ENCODE peak calls at places on chromosomes 5 and 9, in five cellular contexts. X, A, H, E and O are unnamed samples.
A peak's percentile ranks its signal among the peaks of the same experiment; 100 is the strongest.

GRCh38 chr5:89930591-89931383 is 478.8 kb downstream of the CETN3 start:
- DNase-seq in X (no peak), A (no peak), H (peak; percentile 74), E (no peak), O (no peak)

GRCh38 chr5:142301487-142302035 is 23.3 kb downstream of the SPRY4 start:
- DNase-seq in X (no peak), A (no peak), H (no peak), E (peak; percentile 86), O (no peak)

GRCh38 chr9:131436386-131436785 is 42.5 kb downstream of the PRRC2B start:
- DNase-seq in X (no peak), A (no peak), H (no peak), E (no peak), O (no peak)

GRCh38 chr9:27261517-27262211 is 35.3 kb downstream of the EQTN start:
- DNase-seq in X (peak; percentile 60), A (no peak), H (no peak), E (no peak), O (no peak)

GRCh38 chr9:12640021-12640587 is 53.1 kb upstream of the TYRP1 start:
- DNase-seq in X (no peak), A (no peak), H (no peak), E (no peak), O (no peak)

GRCh38 chr5:67050635-67051034 is 146.0 kb downstream of the CD180 start:
- DNase-seq in X (no peak), A (no peak), H (no peak), E (no peak), O (no peak)

GRCh38 chr5:59357421-59357977 is 536.0 kb downstream of the PDE4D start:
- DNase-seq in X (peak; percentile 8), A (peak; percentile 53), H (no peak), E (no peak), O (no peak)

GRCh38 chr9:131959887-131960286 is 119.8 kb downstream of the MED27 start:
- DNase-seq in X (no peak), A (no peak), H (no peak), E (no peak), O (no peak)

GRCh38 chr9:105243015-105243686 is 1.3 kb upstream of the SLC44A1 start:
- DNase-seq in X (no peak), A (no peak), H (no peak), E (no peak), O (no peak)

GRCh38 chr5:573206-573605 is 38.9 kb upstream of the CEP72 start:
- DNase-seq in X (no peak), A (no peak), H (no peak), E (no peak), O (no peak)

DNA sequence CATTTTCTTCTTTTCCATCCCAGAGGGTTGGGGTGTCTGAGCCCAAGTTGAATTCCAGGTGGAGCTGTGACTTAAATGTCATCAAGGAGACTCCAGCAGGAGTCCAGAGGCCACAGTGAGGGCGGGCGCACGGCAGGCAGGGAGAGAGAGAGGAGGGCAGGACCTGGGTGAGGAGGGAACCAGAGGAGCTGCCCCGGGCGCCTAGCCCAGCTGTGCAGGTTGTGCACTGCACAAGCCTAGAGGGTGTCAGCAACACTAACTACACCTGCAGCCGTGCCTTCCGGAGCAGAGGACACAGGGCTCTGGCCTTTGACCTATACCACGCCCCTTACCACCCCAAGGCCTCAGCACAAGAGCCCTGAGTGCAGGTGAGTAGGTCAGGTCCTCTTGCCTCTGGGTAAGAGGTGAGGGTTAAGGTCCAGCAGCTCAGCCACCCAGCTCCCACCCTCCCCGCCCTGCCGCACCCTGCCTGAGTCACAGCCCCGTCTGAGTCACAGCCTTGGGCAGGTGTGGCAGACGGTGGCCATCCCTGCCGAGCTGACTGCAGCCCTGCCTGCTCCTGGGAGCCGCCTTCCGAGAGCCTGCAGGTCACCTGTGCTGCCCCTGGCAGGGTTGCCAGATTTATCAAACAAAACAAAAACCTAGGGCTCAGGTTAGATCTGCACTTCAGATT is 6.4 kb upstream of the AGPAT2 start:
- DNase-seq in X (peak; percentile 91), A (peak; percentile 79), H (peak; percentile 33), E (peak; percentile 91), O (no peak)
- H3K4me3 ChIP-seq in X (no peak overlapping the region), A (no peak overlapping the region), H (no peak overlapping the region), E (no peak overlapping the region), O (no peak overlapping the region)

GRCh38 chr5:1963941-1964451 is 81.3 kb upstream of the IRX4 start:
- DNase-seq in X (no peak), A (no peak), H (no peak), E (peak; percentile 9), O (no peak)
- H3K4me1 ChIP-seq in X (no peaks in the 10 kb centered on the region), A (no peaks in the 10 kb centered on the region), H (no peaks in the 10 kb centered on the region), E (no peaks in the 10 kb centered on the region), O (no peaks in the 10 kb centered on the region)

DNA sequence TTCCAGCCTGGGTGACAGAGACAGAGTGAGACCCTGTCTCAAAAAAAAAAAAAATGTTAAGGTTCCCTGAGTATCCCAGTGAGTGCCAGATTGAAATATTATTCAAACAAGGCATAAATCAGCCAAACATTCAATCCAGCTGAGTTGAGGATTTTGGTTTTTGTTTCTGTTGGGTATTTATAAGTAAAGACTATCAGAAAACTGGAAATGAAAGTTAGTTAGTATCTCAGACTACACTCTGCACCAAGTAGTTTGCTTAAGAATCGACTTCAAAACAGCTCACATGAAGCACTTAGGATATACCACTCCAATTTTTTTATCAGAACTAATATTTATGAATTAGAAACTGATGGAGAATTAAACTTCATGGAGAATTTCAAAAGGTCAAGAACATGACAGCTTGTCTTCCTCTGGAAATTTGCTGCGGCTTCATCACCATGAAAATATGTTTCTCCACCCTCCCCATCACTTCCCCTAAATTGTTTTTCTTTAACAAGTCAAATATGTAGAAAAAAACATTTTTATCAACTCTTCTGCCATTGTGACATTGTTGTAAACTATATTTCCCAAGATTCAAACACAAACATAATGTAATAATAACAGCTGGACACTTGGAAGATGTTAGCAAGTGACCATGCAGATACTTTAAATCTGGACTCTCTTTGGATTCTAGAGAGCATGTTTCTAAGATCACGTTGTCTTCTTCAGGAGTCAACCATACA is 110.0 kb upstream of the PTGER4 start:
- DNase-seq in X (no peak), A (no peak), H (no peak), E (no peak), O (no peak)
- H3K4me3 ChIP-seq in X (no peak overlapping the region), A (no peak overlapping the region), H (no peak overlapping the region), E (no peak overlapping the region), O (no peak overlapping the region)

GRCh38 chr9:129460323-129461261 is 160.3 kb downstream of the C9orf50 start:
- DNase-seq in X (peak; percentile 99), A (peak; percentile 98), H (peak; percentile 41), E (peak; percentile 98), O (peak; percentile 93)
- H3K4me1 ChIP-seq in X (peaks cover 48% of the 10 kb centered on the region), A (peaks cover 47% of the 10 kb centered on the region), H (peaks cover 44% of the 10 kb centered on the region), E (peaks cover 20% of the 10 kb centered on the region), O (peaks cover 20% of the 10 kb centered on the region)

GRCh38 chr9:109769250-109769649 is 10.7 kb upstream of the PALM2AKAP2 start:
- DNase-seq in X (no peak), A (no peak), H (no peak), E (no peak), O (no peak)
- H3K4me3 ChIP-seq in X (no peak overlapping the region), A (no peak overlapping the region), H (no peak overlapping the region), E (no peak overlapping the region), O (no peak overlapping the region)

DNA sequence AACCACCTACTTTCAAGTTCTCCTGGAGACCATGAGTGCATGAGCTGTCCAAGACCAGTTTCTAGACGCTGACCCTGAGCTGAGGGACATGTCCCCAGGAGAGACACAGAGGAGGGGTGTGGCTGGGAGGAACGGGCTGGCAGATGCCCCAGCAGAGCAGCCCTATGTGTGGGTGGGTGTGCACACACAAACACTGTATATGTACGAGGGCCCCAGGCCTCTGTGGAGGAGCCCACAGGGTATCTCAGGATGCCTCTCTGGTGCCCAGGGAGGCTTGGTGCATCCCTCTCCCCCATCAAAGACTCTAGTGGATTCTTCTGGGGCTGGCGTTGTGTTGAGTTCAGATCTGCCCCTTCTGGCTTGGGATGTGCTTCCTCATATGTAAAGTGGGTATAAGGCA is 2.6 kb upstream of the NINJ1 start:
- DNase-seq in X (no peak), A (no peak), H (no peak), E (no peak), O (no peak)
- H3K4me1 ChIP-seq in X (peaks cover 39% of the 10 kb centered on the region), A (peaks cover 37% of the 10 kb centered on the region), H (peaks cover 21% of the 10 kb centered on the region), E (peaks cover 19% of the 10 kb centered on the region), O (peaks cover 25% of the 10 kb centered on the region)

DNA sequence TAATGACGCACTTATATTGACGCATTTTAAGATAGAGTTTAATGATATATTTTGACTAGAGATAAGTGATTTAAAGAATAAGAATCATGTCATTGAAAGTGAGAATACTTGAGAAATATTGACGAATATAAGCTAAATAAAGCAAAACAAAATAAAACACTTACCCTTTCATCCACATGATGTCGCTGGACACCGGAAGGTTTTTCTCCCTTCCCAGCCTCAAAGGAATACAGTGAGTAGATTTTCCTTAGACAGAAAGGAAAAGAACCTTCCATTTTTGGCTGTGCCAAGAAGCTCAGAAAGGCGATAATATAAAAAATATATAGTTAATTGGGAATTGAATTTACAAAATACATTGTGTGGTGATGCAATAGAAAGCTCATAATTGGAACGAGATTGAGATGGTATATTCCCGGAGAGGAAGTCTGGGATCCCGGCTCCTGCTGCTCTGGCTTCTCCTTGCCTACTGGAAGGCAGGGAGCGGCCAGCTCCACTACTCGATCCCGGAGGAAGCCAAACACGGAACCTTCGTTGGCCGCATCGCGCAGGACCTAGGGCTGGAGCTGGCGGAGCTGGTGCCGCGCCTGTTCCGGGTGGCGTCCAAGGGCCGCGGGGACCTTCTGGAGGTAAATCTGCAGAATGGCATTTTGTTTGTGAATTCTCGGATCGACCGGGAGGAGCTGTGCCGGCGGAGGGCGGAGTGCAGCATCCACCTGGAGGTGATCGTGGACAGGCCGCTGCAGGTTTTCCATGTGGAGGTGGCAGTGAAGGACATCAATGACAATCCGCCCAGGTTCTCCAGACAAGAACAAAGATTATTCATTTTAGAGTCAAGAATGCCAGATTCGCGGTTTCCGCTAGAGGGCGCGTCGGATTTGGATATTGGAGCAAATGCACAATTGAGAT is at the start of gene PCDHA5:
- DNase-seq in X (peak; percentile 25), A (no peak), H (no peak), E (no peak), O (no peak)
- H3K4me3 ChIP-seq in X (no peak within 1 kb of the TSS), A (peak within 1 kb of the TSS; percentile 16), H (no peak within 1 kb of the TSS), E (no peak within 1 kb of the TSS), O (no peak within 1 kb of the TSS)